ENCODE peak calls at places on chromosome 9, in eight cellular contexts. I is CD8-positive, alpha-beta T cell; N is neural progenitor cell; R is colonic mucosa; T is BE2C; K is ovary; E is IMR-90; H is HAP-1. M is an unnamed sample. For H3K4me1, the result is how much of the 10 kb centered on the place peaks cover.

GRCh38 chr9:100317706-100318105 is 35.0 kb downstream of the TEX10 start:
- DNase-seq in T (no peak), K (no peak), I (no peak), E (no peak), R (no peak), H (no peak), N (no peak), M (no peak)

GRCh38 chr9:19517202-19517942 is 108.6 kb downstream of the ACER2 start:
- DNase-seq in H (no peak), E (no peak), R (no peak), T (peak), I (no peak), K (no peak), N (peak), M (no peak)

GRCh38 chr9:136060671-136061371 is 34.3 kb downstream of the NACC2 start:
- DNase-seq in R (no peak), K (no peak), T (no peak), N (no peak), I (no peak), E (no peak), H (no peak), M (peak)

GRCh38 chr9:15308511-15308910 is 1.5 kb upstream of the TTC39B start:
- DNase-seq in E (peak), H (no peak), N (no peak), I (no peak), K (no peak), R (no peak), T (no peak), M (no peak)

GRCh38 chr9:130823435-130823834 is 11.6 kb upstream of the ABL1 start:
- DNase-seq in R (no peak), I (no peak), H (no peak), N (no peak), E (peak), K (no peak), T (no peak), M (no peak)

GRCh38 chr9:79581388-79581787 is 9.6 kb downstream of the TLE4 start:
- DNase-seq in N (no peak), R (peak), K (no peak), T (peak), E (peak), I (no peak), H (no peak), M (no peak)

GRCh38 chr9:28332648-28333047 is 759.4 kb upstream of the C9orf72 start:
- DNase-seq in K (no peak), R (no peak), N (no peak), T (no peak), H (no peak), I (no peak), E (no peak), M (no peak)

GRCh38 chr9:72661401-72662135 is 140.2 kb downstream of the TMC1 start:
- DNase-seq in T (no peak), I (no peak), K (no peak), N (no peak), E (peak), H (no peak), R (no peak), M (no peak)

GRCh38 chr9:912776-913175 is 63.7 kb upstream of the DMRT3 start:
- DNase-seq in R (no peak), E (no peak), H (no peak), T (no peak), K (no peak), I (no peak), N (no peak), M (no peak)

GRCh38 chr9:131707677-131708612 is 31.9 kb downstream of the RAPGEF1 start:
- DNase-seq in T (peak), I (no peak), H (peak), N (no peak), K (no peak), R (no peak), E (peak), M (no peak)

GRCh38 chr9:34592895-34593601 is 3.5 kb upstream of the CNTFR start:
- DNase-seq in K (peak), H (no peak), I (no peak), R (peak), T (peak), N (peak), E (no peak), M (peak)

GRCh38 chr9:2302606-2303005 is 287.5 kb downstream of the SMARCA2 start:
- DNase-seq in E (no peak), H (no peak), K (no peak), T (no peak), N (no peak), I (no peak), R (no peak), M (no peak)

GRCh38 chr9:123742009-123742767 is 187.7 kb downstream of the DENND1A start:
- DNase-seq in E (peak), H (peak), K (peak), T (no peak), R (no peak), N (peak), I (no peak), M (no peak)

GRCh38 chr9:105973811-105974407 is 279.6 kb downstream of the TMEM38B start:
- DNase-seq in T (no peak), K (no peak), R (no peak), E (no peak), H (no peak), I (no peak), N (peak), M (no peak)

GRCh38 chr9:75378036-75378435 is 289.7 kb downstream of the OSTF1 start:
- DNase-seq in T (peak), N (no peak), E (no peak), R (peak), K (peak), H (no peak), I (no peak), M (peak)

GRCh38 chr9:134493471-134494272 is 147.9 kb upstream of the COL5A1 start:
- DNase-seq in I (no peak), E (no peak), K (no peak), H (no peak), T (no peak), R (no peak), N (no peak), M (peak)

GRCh38 chr9:89797970-89798369 is 193.2 kb downstream of the GADD45G start:
- DNase-seq in R (no peak), H (no peak), E (no peak), T (no peak), K (no peak), N (no peak), I (no peak), M (no peak)

GRCh38 chr9:12274577-12274976 is 418.6 kb upstream of the TYRP1 start:
- DNase-seq in I (no peak), N (peak), H (peak), T (no peak), R (no peak), K (no peak), E (no peak), M (no peak)

GRCh38 chr9:72983512-72984021 is 30.7 kb upstream of the ALDH1A1 start:
- DNase-seq in K (no peak), R (no peak), N (no peak), I (no peak), T (no peak), H (no peak), E (no peak), M (no peak)

GRCh38 chr9:115115117-115115880 is 2.7 kb downstream of the TNC start:
- DNase-seq in T (no peak), R (no peak), E (peak), H (no peak), N (no peak), I (no peak), K (no peak), M (no peak)

GRCh38 chr9:78130004-78130403 is 98.4 kb upstream of the GNAQ start:
- DNase-seq in E (no peak), R (peak), N (peak), K (no peak), T (peak), H (no peak), I (no peak), M (no peak)

GRCh38 chr9:107946364-107947137 is 457.0 kb upstream of the KLF4 start:
- DNase-seq in K (no peak), N (no peak), I (no peak), R (peak), H (no peak), T (no peak), E (no peak), M (no peak)

GRCh38 chr9:106954974-106955850 is 92.2 kb downstream of the ZNF462 start:
- DNase-seq in I (no peak), K (no peak), T (no peak), E (no peak), N (no peak), R (no peak), H (no peak), M (no peak)

DNA sequence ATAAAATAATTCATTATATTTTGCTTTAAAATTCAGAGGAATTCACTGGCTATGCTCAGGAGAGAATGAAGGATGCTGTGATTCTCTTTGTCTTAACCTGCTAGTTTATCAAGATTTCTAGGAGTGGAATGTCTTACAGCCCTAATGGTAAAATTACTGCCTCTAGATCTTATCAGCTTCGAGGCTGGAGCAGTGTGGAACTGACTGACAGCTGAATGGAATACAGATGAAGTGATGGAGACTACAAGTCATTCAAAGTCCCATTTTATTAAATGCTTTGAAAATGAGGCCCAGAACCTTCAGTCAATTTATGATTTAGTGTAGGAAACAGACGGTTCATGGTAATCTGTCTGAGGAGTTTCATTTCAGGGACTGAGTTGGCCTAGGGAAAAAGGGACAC is 202.1 kb downstream of the RFX3 start:
- DNase-seq in E (no peak), N (no peak), R (no peak), H (no peak), T (no peak), K (no peak), I (no peak), M (no peak)
- H3K4me1 ChIP-seq in E (under half), N (under half), R (under half), H (under half), T (under half), K (under half), I (under half), M (under half)

DNA sequence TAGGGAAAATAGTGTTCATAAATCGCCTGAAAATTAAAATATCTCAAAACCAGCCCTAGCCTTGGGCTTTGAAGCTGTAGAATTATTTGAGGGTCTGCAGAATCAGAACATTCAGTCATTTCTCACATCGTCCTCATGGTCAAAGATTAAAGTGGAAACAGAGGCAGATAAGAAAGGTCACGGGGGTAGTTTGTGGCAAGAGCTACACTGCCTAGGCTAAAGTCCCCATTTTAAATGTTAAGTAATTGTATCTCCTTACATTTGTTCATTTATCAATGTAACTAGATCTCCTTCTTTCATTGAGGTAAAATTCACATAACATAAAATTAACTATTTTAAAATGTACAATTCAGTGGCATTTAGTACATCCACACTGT is 139.2 kb downstream of the TLE1 start:
- DNase-seq in H (no peak), K (no peak), I (no peak), N (no peak), R (no peak), T (no peak), E (no peak), M (no peak)
- H3K4me1 ChIP-seq in H (under half), K (under half), I (under half), N (half or more), R (under half), T (under half), E (under half), M (under half)

GRCh38 chr9:128684065-128684324 is 5.0 kb upstream of the SET start:
- DNase-seq in N (no peak), H (no peak), K (no peak), E (no peak), R (no peak), I (no peak), T (no peak), M (no peak)
- H3K4me1 ChIP-seq in N (under half), H (under half), K (under half), E (under half), R (under half), I (under half), T (under half), M (under half)

GRCh38 chr9:97803167-97804058 is 49.6 kb upstream of the FOXE1 start:
- DNase-seq in N (peak), R (peak), T (peak), H (peak), I (peak), K (peak), E (peak), M (peak)
- H3K4me1 ChIP-seq in N (under half), R (under half), T (under half), H (under half), I (under half), K (under half), E (under half), M (under half)

GRCh38 chr9:137192859-137193258 is 4.4 kb downstream of the SSNA1 start:
- DNase-seq in E (no peak), K (no peak), N (no peak), T (no peak), R (no peak), H (no peak), I (no peak), M (no peak)
- H3K4me1 ChIP-seq in E (under half), K (under half), N (under half), T (under half), R (under half), H (under half), I (under half), M (half or more)

DNA sequence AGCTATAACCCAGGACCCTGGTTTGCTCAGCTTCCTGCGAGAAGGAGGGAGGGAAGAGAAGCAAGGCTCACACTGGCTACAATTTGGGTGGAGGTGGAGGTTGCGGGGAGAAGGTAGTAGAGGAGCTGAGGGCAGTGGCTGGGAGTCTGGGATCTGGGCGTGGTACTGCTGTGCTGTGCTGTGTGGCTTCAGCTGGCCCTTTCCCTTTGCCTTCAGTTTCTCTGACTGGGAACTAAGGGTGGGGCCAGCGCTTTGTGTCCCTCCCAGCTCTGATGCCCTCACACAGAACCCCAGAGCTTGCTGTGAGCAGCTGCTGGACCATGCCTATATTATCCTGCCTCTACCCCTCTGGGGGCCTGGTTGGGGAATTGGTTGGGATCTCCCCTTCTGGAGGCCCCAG is 60.9 kb downstream of the RGS3 start:
- DNase-seq in E (no peak), H (no peak), K (no peak), N (no peak), T (no peak), I (no peak), R (peak), M (no peak)
- H3K4me1 ChIP-seq in E (under half), H (under half), K (under half), N (under half), T (under half), I (half or more), R (under half), M (under half)

GRCh38 chr9:88143179-88143578 is 4.9 kb upstream of the SPATA31C2 start:
- DNase-seq in E (no peak), K (no peak), R (no peak), T (no peak), I (no peak), H (no peak), N (no peak), M (no peak)

DNA sequence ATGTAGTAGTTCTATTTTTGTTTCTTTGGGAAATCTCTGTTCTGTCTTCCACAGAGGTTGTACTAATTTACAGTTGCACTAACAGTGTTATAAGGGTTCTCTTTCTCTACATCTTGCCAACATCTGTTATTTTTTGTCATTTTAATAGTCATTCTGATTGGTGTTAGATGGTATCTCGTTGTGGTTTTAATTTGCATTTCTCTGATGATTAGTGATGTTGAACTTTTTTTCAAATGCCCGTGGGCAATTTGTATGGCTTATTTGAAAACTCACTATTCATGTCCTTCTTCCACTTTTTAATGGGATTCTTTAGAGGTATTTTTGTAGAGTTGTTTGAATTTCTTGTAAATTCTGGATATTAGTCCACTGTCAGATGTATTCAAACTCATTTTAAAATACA is 5.7 kb upstream of the SPATA31C2 start:
- DNase-seq in E (no peak), H (no peak), T (no peak), N (no peak), I (no peak), K (no peak), R (no peak), M (no peak)
- H3K4me1 ChIP-seq in E (under half), H (under half), T (under half), N (under half), I (under half), K (under half), R (under half), M (under half)